ENCODE peak calls at places on chromosomes 2 and 18, in seven cellular contexts. P is left ventricle myocardium inferior; M is breast epithelium; R is nephron progenitor cell; E is coronary artery; X is foreskin keratinocyte; Q is CD8-positive, alpha-beta T cell. S is an unnamed sample.

GRCh38 chr2:147782521-147782920 is 62.3 kb upstream of the ACVR2A start:
- DNase-seq in P (no peak), M (no peak), R (no peak), E (no peak), X (no peak), Q (no peak), S (no peak)

GRCh38 chr18:316391-316790 is 48.5 kb upstream of the THOC1 start:
- DNase-seq in P (no peak), M (no peak), R (no peak), E (no peak), X (no peak), Q (no peak), S (no peak)

GRCh38 chr2:230674401-230674800 is 38.2 kb upstream of the CAB39 start:
- DNase-seq in P (no peak), M (no peak), R (no peak), E (no peak), X (no peak), Q (no peak), S (no peak)

GRCh38 chr18:12009581-12010140 is 28.4 kb downstream of the IMPA2 start:
- DNase-seq in P (no peak), M (no peak), R (no peak), E (no peak), X (no peak), Q (no peak), S (no peak)

GRCh38 chr2:11990576-11990975 is 244.1 kb downstream of the LPIN1 start:
- DNase-seq in P (no peak), M (no peak), R (no peak), E (no peak), X (no peak), Q (no peak), S (no peak)

GRCh38 chr18:58013241-58014211 is 30.5 kb upstream of the NEDD4L start:
- DNase-seq in P (no peak), M (no peak), R (no peak), E (no peak), X (peak), Q (no peak), S (no peak)

GRCh38 chr18:3526421-3527354 is 76.7 kb downstream of the TGIF1 start:
- DNase-seq in P (no peak), M (no peak), R (peak), E (no peak), X (no peak), Q (no peak), S (no peak)

GRCh38 chr18:77014538-77014937 is 118.0 kb downstream of the MBP start:
- DNase-seq in P (peak), M (no peak), R (no peak), E (no peak), X (no peak), Q (no peak), S (no peak)

GRCh38 chr2:43831438-43832294 is 7.0 kb downstream of the ABCG5 start:
- DNase-seq in P (no peak), M (no peak), R (no peak), E (no peak), X (no peak), Q (no peak), S (no peak)

GRCh38 chr2:182642328-182642727 is 73.7 kb upstream of the DNAJC10 start:
- DNase-seq in P (peak), M (no peak), R (peak), E (no peak), X (no peak), Q (no peak), S (no peak)

GRCh38 chr2:31088516-31089195 is 49.6 kb downstream of the GALNT14 start:
- DNase-seq in P (no peak), M (no peak), R (no peak), E (no peak), X (no peak), Q (no peak), S (no peak)

GRCh38 chr2:104733544-104733943 is 120.4 kb upstream of the POU3F3 start:
- DNase-seq in P (no peak), M (no peak), R (no peak), E (no peak), X (no peak), Q (no peak), S (no peak)

GRCh38 chr18:12321331-12321730 is 13.3 kb downstream of the TUBB6 start:
- DNase-seq in P (no peak), M (no peak), R (peak), E (peak), X (no peak), Q (no peak), S (no peak)

GRCh38 chr18:41464278-41464677 is 490.8 kb upstream of the PIK3C3 start:
- DNase-seq in P (no peak), M (no peak), R (no peak), E (no peak), X (no peak), Q (no peak), S (no peak)
- TF ChIP-seq CTCF in P (no peak), M (no peak), R (no peak), E (no peak), X (no peak), Q (no peak), S (no peak)

GRCh38 chr2:68714866-68715265 is 19.7 kb upstream of the ARHGAP25 start:
- DNase-seq in P (peak), M (no peak), R (no peak), E (no peak), X (no peak), Q (no peak), S (no peak)
- TF ChIP-seq CTCF in P (no peak), M (no peak), R (no peak), E (no peak), X (no peak), Q (no peak), S (no peak)

GRCh38 chr2:205765147-205765546 is 82.8 kb downstream of the NRP2 start:
- DNase-seq in P (no peak), M (no peak), R (no peak), E (no peak), X (no peak), Q (no peak), S (no peak)

GRCh38 chr2:205762883-205763282 is 80.6 kb downstream of the NRP2 start:
- DNase-seq in P (no peak), M (no peak), R (no peak), E (no peak), X (no peak), Q (no peak), S (no peak)

GRCh38 chr2:205766765-205767359 is 84.6 kb downstream of the NRP2 start:
- DNase-seq in P (peak), M (no peak), R (peak), E (no peak), X (no peak), Q (peak), S (no peak)

GRCh38 chr2:205764502-205764815 is 82.2 kb downstream of the NRP2 start:
- DNase-seq in P (no peak), M (no peak), R (no peak), E (no peak), X (no peak), Q (no peak), S (no peak)

GRCh38 chr2:205763708-205764501 is 81.6 kb downstream of the NRP2 start:
- DNase-seq in P (peak), M (no peak), R (peak), E (peak), X (peak), Q (no peak), S (peak)
- TF ChIP-seq CTCF in P (peak), M (no peak), R (peak), E (peak), X (peak), Q (no peak), S (peak)

GRCh38 chr18:9216459-9216858 is 79.9 kb downstream of the ANKRD12 start:
- DNase-seq in P (no peak), M (no peak), R (no peak), E (no peak), X (no peak), Q (no peak), S (no peak)

GRCh38 chr18:9215221-9215933 is 78.8 kb downstream of the ANKRD12 start:
- DNase-seq in P (no peak), M (no peak), R (no peak), E (no peak), X (no peak), Q (no peak), S (no peak)

GRCh38 chr18:9211955-9212354 is 75.4 kb downstream of the ANKRD12 start:
- DNase-seq in P (no peak), M (no peak), R (no peak), E (no peak), X (no peak), Q (no peak), S (no peak)

GRCh38 chr18:9209230-9209629 is 72.6 kb downstream of the ANKRD12 start:
- DNase-seq in P (no peak), M (no peak), R (no peak), E (no peak), X (no peak), Q (no peak), S (no peak)

GRCh38 chr18:9210996-9211395 is 74.4 kb downstream of the ANKRD12 start:
- DNase-seq in P (no peak), M (no peak), R (no peak), E (no peak), X (no peak), Q (no peak), S (no peak)
- TF ChIP-seq CTCF in P (no peak), M (no peak), R (no peak), E (no peak), X (no peak), Q (no peak), S (no peak)

GRCh38 chr2:46018773-46019593 is 278.2 kb upstream of the EPAS1 start:
- DNase-seq in P (no peak), M (no peak), R (no peak), E (no peak), X (no peak), Q (no peak), S (no peak)
- TF ChIP-seq CTCF in P (no peak), M (no peak), R (no peak), E (no peak), X (no peak), Q (no peak), S (no peak)

DNA sequence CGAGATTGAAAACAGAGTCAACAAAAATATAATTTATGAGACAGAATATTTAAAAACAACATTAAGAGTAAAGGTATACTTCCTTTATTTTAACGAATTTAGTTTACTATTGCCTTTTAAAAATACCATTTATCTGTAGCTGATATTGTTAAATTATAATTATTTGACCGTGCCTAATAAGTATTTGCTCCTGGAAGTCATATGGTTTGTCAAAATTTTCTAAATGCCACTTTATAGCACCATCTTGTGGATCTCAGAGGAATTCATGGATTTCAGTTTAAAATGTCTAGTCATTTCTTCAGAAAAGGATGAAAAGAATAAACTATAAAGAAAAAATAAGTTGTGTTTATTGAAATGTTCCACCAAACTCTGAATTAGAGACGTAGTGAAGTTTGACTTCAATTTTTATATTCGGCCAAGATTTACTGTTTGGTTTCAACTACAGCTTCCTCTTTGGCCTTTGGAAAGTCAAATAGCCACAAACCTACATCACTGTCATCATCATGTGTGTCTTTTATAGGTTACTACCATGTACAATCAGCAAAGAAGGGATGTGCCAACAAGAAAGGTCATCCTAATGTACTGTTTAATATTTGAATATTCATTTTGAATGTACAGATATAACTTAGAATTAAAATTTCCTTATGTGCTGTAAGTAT is 10.3 kb upstream of the FTCDNL1 start:
- DNase-seq in P (no peak), M (no peak), R (no peak), E (no peak), X (no peak), Q (no peak), S (no peak)
- TF ChIP-seq CTCF in P (peak), M (no peak), R (peak), E (no peak), X (peak), Q (peak), S (peak)

DNA sequence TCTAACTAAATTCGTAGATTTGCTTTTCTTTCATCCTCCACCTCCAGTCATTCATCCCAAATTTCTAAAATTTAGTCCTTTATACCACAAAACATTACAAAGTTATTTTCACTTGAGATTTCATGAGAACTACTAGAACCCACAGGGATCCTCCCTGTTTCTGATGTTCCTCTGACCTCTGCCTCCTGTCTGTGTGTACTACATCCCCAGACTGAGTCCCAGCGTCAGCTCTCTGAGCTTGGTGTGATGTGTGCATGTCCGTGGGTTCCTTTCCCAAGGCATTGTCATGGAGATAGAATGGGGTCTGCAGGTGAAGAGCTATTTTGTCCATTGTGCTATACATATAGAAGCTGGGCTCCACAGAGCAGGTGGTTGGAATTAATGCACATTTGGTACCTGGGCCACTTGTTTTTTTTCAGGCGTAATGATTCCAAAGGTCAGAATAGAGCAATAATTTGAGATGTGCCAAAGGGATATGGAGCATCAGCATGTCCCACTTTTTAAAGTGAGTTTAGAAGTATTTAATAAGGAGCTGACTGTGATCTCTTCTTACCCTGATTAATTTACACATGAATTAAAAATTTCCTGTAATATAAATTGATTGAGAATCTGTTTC is 151.2 kb upstream of the BOD1L2 start:
- DNase-seq in P (no peak), M (no peak), R (no peak), E (no peak), X (no peak), Q (no peak), S (no peak)
- TF ChIP-seq CTCF in P (no peak), M (no peak), R (no peak), E (no peak), X (no peak), Q (no peak), S (no peak)

S was measured in osteocyte.